ENCODE peak calls at places on chromosomes 1 and 21, in nine cellular contexts. One of them, this sample, is unnamed.

GRCh38 chr1:48019714-48020315 is 22.6 kb upstream of the TRABD2B start:
- DNase-seq in body of pancreas: peak; percentile 17
- DNase-seq in brain microvascular endothelial cell: no peak
- DNase-seq in psoas muscle: peak; percentile 89
- DNase-seq in AG04450: no peak
- DNase-seq in heart right ventricle: peak; percentile 67
- DNase-seq in BE2C: no peak
- DNase-seq in upper lobe of left lung: peak; percentile 33
- DNase-seq in NB4: no peak
- DNase-seq in this sample: no peak

GRCh38 chr1:76023669-76024407 is 50.7 kb upstream of the ST6GALNAC3 start:
- DNase-seq in body of pancreas: no peak
- DNase-seq in psoas muscle: no peak
- DNase-seq in upper lobe of left lung: no peak
- DNase-seq in AG04450: no peak
- DNase-seq in NB4: no peak
- DNase-seq in heart right ventricle: no peak
- DNase-seq in brain microvascular endothelial cell: peak; percentile 9
- DNase-seq in BE2C: no peak
- DNase-seq in this sample: no peak

GRCh38 chr1:24915819-24916602 is 14.1 kb downstream of the RUNX3 start:
- DNase-seq in upper lobe of left lung: no peak
- DNase-seq in heart right ventricle: no peak
- DNase-seq in brain microvascular endothelial cell: no peak
- DNase-seq in BE2C: no peak
- DNase-seq in psoas muscle: peak; percentile 32
- DNase-seq in body of pancreas: no peak
- DNase-seq in NB4: no peak
- DNase-seq in AG04450: no peak
- DNase-seq in this sample: no peak

GRCh38 chr1:155196103-155196892 is 11.4 kb downstream of the THBS3 start:
- DNase-seq in upper lobe of left lung: no peak
- DNase-seq in heart right ventricle: no peak
- DNase-seq in BE2C: no peak
- DNase-seq in AG04450: no peak
- DNase-seq in brain microvascular endothelial cell: no peak
- DNase-seq in NB4: no peak
- DNase-seq in psoas muscle: peak; percentile 60
- DNase-seq in body of pancreas: peak; percentile 29
- DNase-seq in this sample: no peak

GRCh38 chr1:240126821-240127220 is 35.1 kb downstream of the FMN2 start:
- DNase-seq in body of pancreas: no peak
- DNase-seq in brain microvascular endothelial cell: peak; percentile 29
- DNase-seq in NB4: no peak
- DNase-seq in psoas muscle: no peak
- DNase-seq in BE2C: no peak
- DNase-seq in upper lobe of left lung: no peak
- DNase-seq in AG04450: no peak
- DNase-seq in heart right ventricle: no peak
- DNase-seq in this sample: no peak

GRCh38 chr1:201155354-201155753 is 1.1 kb upstream of the TMEM9 start:
- DNase-seq in heart right ventricle: no peak
- DNase-seq in body of pancreas: no peak
- DNase-seq in BE2C: no peak
- DNase-seq in AG04450: no peak
- DNase-seq in brain microvascular endothelial cell: no peak
- DNase-seq in psoas muscle: no peak
- DNase-seq in upper lobe of left lung: no peak
- DNase-seq in NB4: no peak
- DNase-seq in this sample: no peak

GRCh38 chr1:100959502-100960060 is 63.7 kb downstream of the SLC30A7 start:
- DNase-seq in body of pancreas: no peak
- DNase-seq in NB4: no peak
- DNase-seq in BE2C: no peak
- DNase-seq in heart right ventricle: no peak
- DNase-seq in AG04450: no peak
- DNase-seq in psoas muscle: no peak
- DNase-seq in upper lobe of left lung: no peak
- DNase-seq in brain microvascular endothelial cell: no peak
- DNase-seq in this sample: no peak

GRCh38 chr1:65221638-65222421 is 73.8 kb downstream of the AK4 start:
- DNase-seq in brain microvascular endothelial cell: no peak
- DNase-seq in upper lobe of left lung: no peak
- DNase-seq in heart right ventricle: no peak
- DNase-seq in BE2C: no peak
- DNase-seq in NB4: no peak
- DNase-seq in psoas muscle: no peak
- DNase-seq in AG04450: no peak
- DNase-seq in body of pancreas: no peak
- DNase-seq in this sample: no peak

GRCh38 chr1:1890506-1891348 is at the start of gene GNB1:
- DNase-seq in BE2C: peak; percentile 92
- DNase-seq in AG04450: peak; percentile 56
- DNase-seq in heart right ventricle: peak; percentile 87
- DNase-seq in brain microvascular endothelial cell: peak; percentile 62
- DNase-seq in upper lobe of left lung: peak; percentile 99
- DNase-seq in body of pancreas: peak; percentile 84
- DNase-seq in psoas muscle: peak; percentile 95
- DNase-seq in NB4: peak; percentile 90
- DNase-seq in this sample: peak; percentile 35

GRCh38 chr1:243945727-243946126 is 95.7 kb upstream of the AKT3 start:
- DNase-seq in body of pancreas: no peak
- DNase-seq in heart right ventricle: no peak
- DNase-seq in NB4: no peak
- DNase-seq in AG04450: no peak
- DNase-seq in psoas muscle: no peak
- DNase-seq in upper lobe of left lung: no peak
- DNase-seq in BE2C: no peak
- DNase-seq in brain microvascular endothelial cell: no peak
- DNase-seq in this sample: no peak

GRCh38 chr1:47635597-47635996 is 197.8 kb downstream of the FOXD2 start:
- DNase-seq in heart right ventricle: no peak
- DNase-seq in BE2C: no peak
- DNase-seq in NB4: no peak
- DNase-seq in body of pancreas: no peak
- DNase-seq in AG04450: no peak
- DNase-seq in brain microvascular endothelial cell: no peak
- DNase-seq in upper lobe of left lung: no peak
- DNase-seq in psoas muscle: no peak
- DNase-seq in this sample: no peak

GRCh38 chr1:168112673-168113305 is 23.9 kb downstream of the GPR161 start:
- DNase-seq in upper lobe of left lung: no peak
- DNase-seq in NB4: peak; percentile 29
- DNase-seq in psoas muscle: no peak
- DNase-seq in AG04450: peak; percentile 36
- DNase-seq in brain microvascular endothelial cell: peak; percentile 77
- DNase-seq in body of pancreas: peak; percentile 26
- DNase-seq in BE2C: peak; percentile 70
- DNase-seq in heart right ventricle: no peak
- DNase-seq in this sample: no peak

GRCh38 chr1:82628887-82629286 is 828.2 kb downstream of the ADGRL2 start:
- DNase-seq in brain microvascular endothelial cell: no peak
- DNase-seq in heart right ventricle: no peak
- DNase-seq in AG04450: no peak
- DNase-seq in upper lobe of left lung: no peak
- DNase-seq in BE2C: no peak
- DNase-seq in NB4: no peak
- DNase-seq in body of pancreas: no peak
- DNase-seq in psoas muscle: no peak
- DNase-seq in this sample: no peak

GRCh38 chr21:21624674-21625073 is 626.5 kb downstream of the NCAM2 start:
- DNase-seq in NB4: no peak
- DNase-seq in BE2C: no peak
- DNase-seq in psoas muscle: no peak
- DNase-seq in AG04450: peak; percentile 26
- DNase-seq in brain microvascular endothelial cell: no peak
- DNase-seq in heart right ventricle: no peak
- DNase-seq in upper lobe of left lung: no peak
- DNase-seq in body of pancreas: no peak
- DNase-seq in this sample: no peak

GRCh38 chr1:107145637-107146036 is 4.8 kb downstream of the NTNG1 start:
- DNase-seq in brain microvascular endothelial cell: no peak
- DNase-seq in AG04450: no peak
- DNase-seq in BE2C: no peak
- DNase-seq in psoas muscle: no peak
- DNase-seq in upper lobe of left lung: no peak
- DNase-seq in heart right ventricle: no peak
- DNase-seq in NB4: no peak
- DNase-seq in body of pancreas: no peak
- DNase-seq in this sample: no peak

GRCh38 chr21:26130249-26130896 is 40.2 kb downstream of the APP start:
- DNase-seq in AG04450: no peak
- DNase-seq in psoas muscle: no peak
- DNase-seq in upper lobe of left lung: no peak
- DNase-seq in BE2C: no peak
- DNase-seq in heart right ventricle: no peak
- DNase-seq in brain microvascular endothelial cell: peak; percentile 57
- DNase-seq in body of pancreas: no peak
- DNase-seq in NB4: no peak
- DNase-seq in this sample: no peak

GRCh38 chr1:61641578-61642336 is 83.2 kb downstream of the TM2D1 start:
- DNase-seq in AG04450: peak; percentile 0
- DNase-seq in heart right ventricle: peak; percentile 78
- DNase-seq in upper lobe of left lung: peak; percentile 91
- DNase-seq in BE2C: peak; percentile 68
- DNase-seq in body of pancreas: peak; percentile 64
- DNase-seq in psoas muscle: peak; percentile 88
- DNase-seq in NB4: peak; percentile 48
- DNase-seq in brain microvascular endothelial cell: peak; percentile 62
- DNase-seq in this sample: peak; percentile 28

GRCh38 chr1:58813801-58814200 is 30.0 kb upstream of the JUN start:
- DNase-seq in brain microvascular endothelial cell: no peak
- DNase-seq in upper lobe of left lung: no peak
- DNase-seq in psoas muscle: no peak
- DNase-seq in body of pancreas: no peak
- DNase-seq in AG04450: no peak
- DNase-seq in NB4: no peak
- DNase-seq in BE2C: no peak
- DNase-seq in heart right ventricle: no peak
- DNase-seq in this sample: no peak

GRCh38 chr1:151061012-151061401 is 810 bp downstream of the MLLT11 start:
- DNase-seq in NB4: peak; percentile 56
- DNase-seq in AG04450: no peak
- DNase-seq in psoas muscle: no peak
- DNase-seq in body of pancreas: no peak
- DNase-seq in brain microvascular endothelial cell: no peak
- DNase-seq in heart right ventricle: no peak
- DNase-seq in BE2C: peak; percentile 66
- DNase-seq in upper lobe of left lung: no peak
- DNase-seq in this sample: no peak
- H3K4me3 ChIP-seq in NB4: peak overlapping the region; percentile 99
- H3K4me3 ChIP-seq in AG04450: peak overlapping the region; percentile 84
- H3K4me3 ChIP-seq in psoas muscle: peak overlapping the region; percentile 83
- H3K4me3 ChIP-seq in body of pancreas: no peak overlapping the region
- H3K4me3 ChIP-seq in brain microvascular endothelial cell: peak overlapping the region; percentile 89
- H3K4me3 ChIP-seq in heart right ventricle: no peak overlapping the region
- H3K4me3 ChIP-seq in BE2C: peak overlapping the region; percentile 87
- H3K4me3 ChIP-seq in upper lobe of left lung: no peak overlapping the region
- H3K4me3 ChIP-seq in this sample: peak overlapping the region; percentile 15

GRCh38 chr1:30761312-30762151 is 4.0 kb upstream of the LAPTM5 start:
- DNase-seq in heart right ventricle: no peak
- DNase-seq in psoas muscle: peak; percentile 71
- DNase-seq in BE2C: no peak
- DNase-seq in brain microvascular endothelial cell: no peak
- DNase-seq in AG04450: no peak
- DNase-seq in body of pancreas: no peak
- DNase-seq in NB4: peak; percentile 57
- DNase-seq in upper lobe of left lung: no peak
- DNase-seq in this sample: no peak
- TF ChIP-seq CTCF in heart right ventricle: no peak
- TF ChIP-seq CTCF in psoas muscle: no peak
- TF ChIP-seq CTCF in BE2C: no peak
- TF ChIP-seq CTCF in brain microvascular endothelial cell: no peak
- TF ChIP-seq CTCF in AG04450: no peak
- TF ChIP-seq CTCF in body of pancreas: no peak
- TF ChIP-seq CTCF in NB4: no peak
- TF ChIP-seq CTCF in upper lobe of left lung: no peak
- TF ChIP-seq CTCF in this sample: no peak

DNA sequence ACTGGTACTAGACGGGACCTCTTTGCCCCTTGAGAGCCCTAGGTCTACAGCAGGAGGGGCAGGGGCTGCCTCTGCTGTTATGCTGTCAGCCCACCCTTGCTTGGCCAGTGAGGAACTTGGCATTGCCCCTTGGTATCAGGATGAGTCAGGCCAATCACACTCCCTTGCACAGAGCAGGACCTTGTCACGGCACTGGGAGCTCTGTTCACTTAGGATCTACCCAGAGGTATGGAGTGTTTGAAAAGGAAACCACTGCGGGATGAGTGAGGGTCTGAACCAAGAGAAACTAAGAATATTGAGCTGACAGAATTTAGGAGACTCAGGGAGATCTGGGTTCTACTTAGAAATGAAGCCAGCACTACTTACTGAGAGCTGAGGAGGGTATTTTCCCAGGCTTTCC is 1.8 kb downstream of the FABP3 start:
- DNase-seq in BE2C: no peak
- DNase-seq in NB4: no peak
- DNase-seq in upper lobe of left lung: no peak
- DNase-seq in brain microvascular endothelial cell: no peak
- DNase-seq in psoas muscle: no peak
- DNase-seq in body of pancreas: no peak
- DNase-seq in heart right ventricle: peak; percentile 40
- DNase-seq in AG04450: no peak
- DNase-seq in this sample: no peak
- H3K4me3 ChIP-seq in BE2C: no peak overlapping the region
- H3K4me3 ChIP-seq in NB4: no peak overlapping the region
- H3K4me3 ChIP-seq in upper lobe of left lung: no peak overlapping the region
- H3K4me3 ChIP-seq in brain microvascular endothelial cell: no peak overlapping the region
- H3K4me3 ChIP-seq in psoas muscle: peak overlapping the region; percentile 70
- H3K4me3 ChIP-seq in body of pancreas: no peak overlapping the region
- H3K4me3 ChIP-seq in heart right ventricle: peak overlapping the region; percentile 38
- H3K4me3 ChIP-seq in AG04450: no peak overlapping the region
- H3K4me3 ChIP-seq in this sample: no peak overlapping the region

DNA sequence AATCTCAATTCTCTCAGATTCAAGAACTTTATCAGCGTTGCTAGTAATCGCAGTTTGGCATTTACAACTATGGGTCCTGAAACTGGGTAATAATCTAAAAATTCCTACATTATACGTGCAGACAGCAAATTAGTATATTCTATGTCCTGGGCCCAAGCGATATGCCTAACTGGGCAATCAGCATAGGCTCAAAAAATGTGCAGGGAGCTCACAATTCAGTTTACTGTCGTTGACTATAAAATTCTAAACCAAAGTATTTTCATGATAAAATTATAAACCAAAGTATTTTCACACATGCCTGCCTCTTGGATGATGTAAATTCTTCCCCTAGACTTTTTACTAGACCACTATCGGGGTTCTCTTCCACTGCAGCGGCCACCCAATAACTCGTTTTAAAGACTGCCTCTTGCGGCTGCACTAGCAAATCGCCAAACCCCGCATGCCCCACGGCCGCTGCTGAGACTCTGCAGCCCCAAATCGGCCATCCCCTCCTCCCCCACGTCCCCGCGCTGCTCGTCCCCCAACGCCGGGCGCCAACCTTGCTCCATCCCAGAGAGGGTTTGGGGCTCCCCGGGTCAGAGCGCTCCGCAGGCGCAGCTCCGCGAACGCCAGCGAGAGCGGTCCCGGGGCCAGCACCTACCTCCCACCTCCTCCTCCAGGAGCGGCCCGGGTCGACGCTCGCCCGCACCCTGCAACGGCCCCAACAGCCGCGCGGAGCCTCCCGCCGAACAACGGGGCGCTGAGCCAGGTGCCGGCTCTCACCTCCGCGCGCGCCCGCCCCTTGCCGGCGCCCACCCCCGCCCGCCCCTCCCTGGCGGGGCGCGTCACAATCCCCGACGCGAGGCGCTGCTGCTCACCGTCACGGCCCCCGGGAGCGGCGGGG is 506 bp downstream of the SSX2IP start:
- DNase-seq in psoas muscle: peak; percentile 70
- DNase-seq in BE2C: peak; percentile 47
- DNase-seq in brain microvascular endothelial cell: peak; percentile 43
- DNase-seq in AG04450: no peak
- DNase-seq in NB4: peak; percentile 75
- DNase-seq in heart right ventricle: peak; percentile 50
- DNase-seq in upper lobe of left lung: no peak
- DNase-seq in body of pancreas: no peak
- DNase-seq in this sample: no peak
- TF ChIP-seq CTCF in psoas muscle: peak; percentile 33
- TF ChIP-seq CTCF in BE2C: peak; percentile 36
- TF ChIP-seq CTCF in brain microvascular endothelial cell: peak; percentile 59
- TF ChIP-seq CTCF in AG04450: peak; percentile 44
- TF ChIP-seq CTCF in NB4: no peak
- TF ChIP-seq CTCF in heart right ventricle: peak; percentile 11
- TF ChIP-seq CTCF in upper lobe of left lung: peak; percentile 7
- TF ChIP-seq CTCF in body of pancreas: no peak
- TF ChIP-seq CTCF in this sample: peak; percentile 16